ENCODE peak calls at places on chromosomes 3 and 15, in six cellular contexts. One of them, this sample, is unnamed.

GRCh38 chr15:70852501-70853269 is 1.3 kb downstream of the LARP6 start:
- DNase-seq in kidney: no peak
- DNase-seq in epithelial cell of esophagus: peak; percentile 87
- DNase-seq in HCT116: no peak
- DNase-seq in fibroblast of villous mesenchyme: peak; percentile 49
- DNase-seq in fibroblast of mammary gland: peak; percentile 95
- DNase-seq in this sample: no peak

GRCh38 chr3:53739926-53740325 is 106.3 kb downstream of the CHDH start:
- DNase-seq in kidney: no peak
- DNase-seq in epithelial cell of esophagus: no peak
- DNase-seq in HCT116: no peak
- DNase-seq in fibroblast of villous mesenchyme: no peak
- DNase-seq in fibroblast of mammary gland: no peak
- DNase-seq in this sample: no peak

GRCh38 chr3:57169106-57169505 is 4.0 kb upstream of the IL17RD start:
- DNase-seq in kidney: no peak
- DNase-seq in epithelial cell of esophagus: no peak
- DNase-seq in HCT116: no peak
- DNase-seq in fibroblast of villous mesenchyme: no peak
- DNase-seq in fibroblast of mammary gland: no peak
- DNase-seq in this sample: no peak

GRCh38 chr3:157542711-157543485 is 39.7 kb upstream of the VEPH1 start:
- DNase-seq in kidney: peak; percentile 92
- DNase-seq in epithelial cell of esophagus: peak; percentile 50
- DNase-seq in HCT116: no peak
- DNase-seq in fibroblast of villous mesenchyme: peak; percentile 47
- DNase-seq in fibroblast of mammary gland: peak; percentile 68
- DNase-seq in this sample: peak; percentile 75

GRCh38 chr3:186669378-186670084 is 3.7 kb downstream of the HRG start:
- DNase-seq in kidney: no peak
- DNase-seq in epithelial cell of esophagus: peak; percentile 79
- DNase-seq in HCT116: peak; percentile 35
- DNase-seq in fibroblast of villous mesenchyme: no peak
- DNase-seq in fibroblast of mammary gland: no peak
- DNase-seq in this sample: no peak

GRCh38 chr3:194386066-194386465 is 13.0 kb downstream of the GP5 start:
- DNase-seq in kidney: no peak
- DNase-seq in epithelial cell of esophagus: no peak
- DNase-seq in HCT116: no peak
- DNase-seq in fibroblast of villous mesenchyme: no peak
- DNase-seq in fibroblast of mammary gland: no peak
- DNase-seq in this sample: peak; percentile 8

GRCh38 chr15:40650479-40650878 is 44.5 kb upstream of the RAD51 start:
- DNase-seq in kidney: no peak
- DNase-seq in epithelial cell of esophagus: no peak
- DNase-seq in HCT116: no peak
- DNase-seq in fibroblast of villous mesenchyme: no peak
- DNase-seq in fibroblast of mammary gland: no peak
- DNase-seq in this sample: no peak

GRCh38 chr3:113602836-113603235 is 70.5 kb downstream of the SIDT1 start:
- DNase-seq in kidney: no peak
- DNase-seq in epithelial cell of esophagus: no peak
- DNase-seq in HCT116: no peak
- DNase-seq in fibroblast of villous mesenchyme: no peak
- DNase-seq in fibroblast of mammary gland: no peak
- DNase-seq in this sample: no peak

GRCh38 chr3:129033619-129034321 is 26.8 kb upstream of the GP9 start:
- DNase-seq in kidney: no peak
- DNase-seq in epithelial cell of esophagus: no peak
- DNase-seq in HCT116: no peak
- DNase-seq in fibroblast of villous mesenchyme: no peak
- DNase-seq in fibroblast of mammary gland: no peak
- DNase-seq in this sample: peak; percentile 49

GRCh38 chr15:62740141-62741004 is 302.2 kb upstream of the TPM1 start:
- DNase-seq in kidney: no peak
- DNase-seq in epithelial cell of esophagus: no peak
- DNase-seq in HCT116: no peak
- DNase-seq in fibroblast of villous mesenchyme: peak; percentile 31
- DNase-seq in fibroblast of mammary gland: no peak
- DNase-seq in this sample: no peak
- TF ChIP-seq CTCF in kidney: no peak
- TF ChIP-seq CTCF in epithelial cell of esophagus: no peak
- TF ChIP-seq CTCF in HCT116: no peak
- TF ChIP-seq CTCF in fibroblast of villous mesenchyme: no peak
- TF ChIP-seq CTCF in fibroblast of mammary gland: no peak
- TF ChIP-seq CTCF in this sample: no peak

DNA sequence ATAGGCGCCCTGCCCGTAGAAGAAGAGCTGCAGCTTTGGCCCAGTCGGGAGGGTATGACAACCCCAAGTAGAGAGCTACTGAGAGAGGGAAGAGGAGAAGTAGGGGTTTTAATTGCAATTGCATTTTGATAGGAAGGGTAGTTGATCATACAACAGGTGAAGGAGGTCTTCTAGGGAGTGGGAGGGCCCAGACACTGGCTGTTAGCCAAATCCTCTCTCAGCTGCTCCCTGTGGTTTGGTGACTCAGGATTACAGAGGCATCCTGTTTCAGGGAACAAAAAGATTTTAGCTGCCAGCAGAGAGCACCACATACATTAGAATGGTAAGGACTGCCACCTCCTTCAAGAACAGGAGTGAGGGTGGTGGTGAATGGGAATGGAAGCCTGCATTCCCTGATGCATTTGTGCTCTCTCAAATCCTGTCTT is 408.9 kb upstream of the THBS1 start:
- DNase-seq in kidney: peak; percentile 79
- DNase-seq in epithelial cell of esophagus: peak; percentile 98
- DNase-seq in HCT116: peak; percentile 82
- DNase-seq in fibroblast of villous mesenchyme: peak; percentile 96
- DNase-seq in fibroblast of mammary gland: peak; percentile 98
- DNase-seq in this sample: peak; percentile 69
- H3K4me3 ChIP-seq in kidney: no peak overlapping the region
- H3K4me3 ChIP-seq in epithelial cell of esophagus: no peak overlapping the region
- H3K4me3 ChIP-seq in HCT116: no peak overlapping the region
- H3K4me3 ChIP-seq in fibroblast of villous mesenchyme: no peak overlapping the region
- H3K4me3 ChIP-seq in fibroblast of mammary gland: no peak overlapping the region
- H3K4me3 ChIP-seq in this sample: no peak overlapping the region

DNA sequence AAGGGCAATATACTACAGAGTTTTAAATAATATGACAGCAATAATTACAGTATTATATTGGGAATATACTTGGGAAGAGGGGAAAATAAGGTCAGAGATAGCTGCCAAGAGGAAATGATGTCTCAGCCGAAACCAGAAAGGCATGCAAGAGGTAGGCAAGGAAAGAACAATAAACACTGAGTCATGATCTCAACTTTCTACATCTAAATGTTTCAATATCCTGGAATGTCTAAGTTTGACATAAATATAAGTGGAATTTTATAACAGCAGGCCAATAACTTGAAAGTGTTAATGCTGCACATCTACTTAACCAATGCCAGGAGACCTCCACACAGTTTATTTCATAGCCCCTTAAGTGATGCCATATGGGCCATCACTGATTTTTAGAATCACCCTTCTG is 99.8 kb upstream of the CPNE4 start:
- DNase-seq in kidney: no peak
- DNase-seq in epithelial cell of esophagus: peak; percentile 92
- DNase-seq in HCT116: no peak
- DNase-seq in fibroblast of villous mesenchyme: peak; percentile 37
- DNase-seq in fibroblast of mammary gland: peak; percentile 92
- DNase-seq in this sample: no peak
- TF ChIP-seq CTCF in kidney: no peak
- TF ChIP-seq CTCF in epithelial cell of esophagus: no peak
- TF ChIP-seq CTCF in HCT116: no peak
- TF ChIP-seq CTCF in fibroblast of villous mesenchyme: no peak
- TF ChIP-seq CTCF in fibroblast of mammary gland: no peak
- TF ChIP-seq CTCF in this sample: no peak

GRCh38 chr3:98721776-98722175 is 41.4 kb upstream of the ST3GAL6 start:
- DNase-seq in kidney: no peak
- DNase-seq in epithelial cell of esophagus: no peak
- DNase-seq in HCT116: no peak
- DNase-seq in fibroblast of villous mesenchyme: no peak
- DNase-seq in fibroblast of mammary gland: no peak
- DNase-seq in this sample: no peak

GRCh38 chr3:98717584-98717983 is 45.6 kb upstream of the ST3GAL6 start:
- DNase-seq in kidney: no peak
- DNase-seq in epithelial cell of esophagus: no peak
- DNase-seq in HCT116: no peak
- DNase-seq in fibroblast of villous mesenchyme: no peak
- DNase-seq in fibroblast of mammary gland: no peak
- DNase-seq in this sample: no peak

GRCh38 chr3:98713984-98714383 is 49.2 kb upstream of the ST3GAL6 start:
- DNase-seq in kidney: no peak
- DNase-seq in epithelial cell of esophagus: no peak
- DNase-seq in HCT116: no peak
- DNase-seq in fibroblast of villous mesenchyme: no peak
- DNase-seq in fibroblast of mammary gland: no peak
- DNase-seq in this sample: no peak

GRCh38 chr3:98722389-98722788 is 40.8 kb upstream of the ST3GAL6 start:
- DNase-seq in kidney: no peak
- DNase-seq in epithelial cell of esophagus: peak; percentile 13
- DNase-seq in HCT116: no peak
- DNase-seq in fibroblast of villous mesenchyme: no peak
- DNase-seq in fibroblast of mammary gland: no peak
- DNase-seq in this sample: no peak

DNA sequence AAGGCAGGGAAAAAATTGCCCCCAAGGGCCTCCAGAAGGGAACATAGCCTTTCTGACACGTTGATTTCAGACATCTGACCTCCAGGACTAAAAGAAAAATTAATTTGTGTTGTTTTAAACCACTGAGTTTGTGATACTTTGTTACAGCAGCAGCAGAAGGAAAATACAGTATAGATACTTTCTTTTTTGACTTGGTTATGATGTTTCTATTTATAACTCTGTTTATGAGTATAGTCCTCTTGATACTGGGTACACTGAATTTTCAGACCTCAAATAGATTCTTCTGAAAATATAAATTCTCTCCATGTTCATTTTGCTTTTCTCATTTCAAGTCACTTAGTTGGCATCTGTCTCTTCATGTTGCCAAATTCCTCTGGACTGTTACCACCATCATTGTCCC is 44.4 kb upstream of the ST3GAL6 start:
- DNase-seq in kidney: no peak
- DNase-seq in epithelial cell of esophagus: no peak
- DNase-seq in HCT116: no peak
- DNase-seq in fibroblast of villous mesenchyme: no peak
- DNase-seq in fibroblast of mammary gland: no peak
- DNase-seq in this sample: no peak
- H3K4me3 ChIP-seq in kidney: no peak overlapping the region
- H3K4me3 ChIP-seq in epithelial cell of esophagus: no peak overlapping the region
- H3K4me3 ChIP-seq in HCT116: no peak overlapping the region
- H3K4me3 ChIP-seq in fibroblast of villous mesenchyme: no peak overlapping the region
- H3K4me3 ChIP-seq in fibroblast of mammary gland: no peak overlapping the region
- H3K4me3 ChIP-seq in this sample: no peak overlapping the region

GRCh38 chr3:14125193-14126016 is 553 bp downstream of the TMEM43 start:
- DNase-seq in kidney: peak; percentile 90
- DNase-seq in epithelial cell of esophagus: peak; percentile 96
- DNase-seq in HCT116: peak; percentile 81
- DNase-seq in fibroblast of villous mesenchyme: peak; percentile 92
- DNase-seq in fibroblast of mammary gland: peak; percentile 96
- DNase-seq in this sample: peak; percentile 81
- TF ChIP-seq CTCF in kidney: no peak
- TF ChIP-seq CTCF in epithelial cell of esophagus: peak; percentile 42
- TF ChIP-seq CTCF in HCT116: no peak
- TF ChIP-seq CTCF in fibroblast of villous mesenchyme: peak; percentile 15
- TF ChIP-seq CTCF in fibroblast of mammary gland: peak; percentile 23
- TF ChIP-seq CTCF in this sample: no peak

DNA sequence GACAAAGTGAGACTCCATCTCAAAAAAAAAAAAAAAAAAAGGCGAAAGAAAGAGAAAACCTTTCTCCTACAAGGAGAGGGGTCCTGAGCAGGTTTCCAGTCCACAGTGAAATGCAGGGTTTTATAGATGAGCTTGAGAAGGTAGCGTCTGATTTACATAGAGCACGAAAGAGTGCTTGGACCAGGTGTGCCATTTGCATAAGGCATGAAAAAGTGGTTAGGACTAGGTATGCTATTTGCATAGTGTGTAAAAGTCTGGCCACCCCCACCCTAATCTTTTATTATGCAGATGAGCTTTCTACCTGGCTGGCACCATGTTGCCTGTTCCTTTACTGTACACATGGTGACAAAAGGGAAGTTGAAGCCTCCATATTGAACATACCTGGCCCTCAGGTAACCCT is 13.6 kb upstream of the RNU6-1 start:
- DNase-seq in kidney: no peak
- DNase-seq in epithelial cell of esophagus: no peak
- DNase-seq in HCT116: no peak
- DNase-seq in fibroblast of villous mesenchyme: no peak
- DNase-seq in fibroblast of mammary gland: no peak
- DNase-seq in this sample: no peak
- H3K4me3 ChIP-seq in kidney: no peak overlapping the region
- H3K4me3 ChIP-seq in epithelial cell of esophagus: no peak overlapping the region
- H3K4me3 ChIP-seq in HCT116: no peak overlapping the region
- H3K4me3 ChIP-seq in fibroblast of villous mesenchyme: no peak overlapping the region
- H3K4me3 ChIP-seq in fibroblast of mammary gland: no peak overlapping the region
- H3K4me3 ChIP-seq in this sample: no peak overlapping the region

DNA sequence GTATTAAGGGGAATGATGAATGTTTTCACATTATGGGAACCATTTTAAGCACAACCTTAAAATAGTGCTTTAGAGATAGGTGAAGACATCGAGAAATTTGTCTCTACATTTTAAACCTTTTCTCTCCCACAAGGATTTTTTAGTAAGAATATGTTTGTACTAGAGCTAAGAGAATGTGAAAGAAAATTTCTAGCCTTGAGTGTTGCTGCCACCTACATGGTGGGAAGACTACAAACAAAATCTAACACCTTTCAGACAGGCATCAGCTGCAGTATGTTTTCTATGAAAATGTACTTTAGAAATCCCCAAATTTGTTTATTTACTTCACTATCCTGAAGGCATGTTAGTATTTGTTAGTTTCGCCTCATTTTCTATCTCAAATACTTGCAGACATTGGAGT is 247.4 kb downstream of the WDR72 start:
- DNase-seq in kidney: no peak
- DNase-seq in epithelial cell of esophagus: no peak
- DNase-seq in HCT116: no peak
- DNase-seq in fibroblast of villous mesenchyme: no peak
- DNase-seq in fibroblast of mammary gland: no peak
- DNase-seq in this sample: no peak
- TF ChIP-seq CTCF in kidney: no peak
- TF ChIP-seq CTCF in epithelial cell of esophagus: no peak
- TF ChIP-seq CTCF in HCT116: no peak
- TF ChIP-seq CTCF in fibroblast of villous mesenchyme: no peak
- TF ChIP-seq CTCF in fibroblast of mammary gland: no peak
- TF ChIP-seq CTCF in this sample: no peak

This sample was measured in tibial artery.